ENCODE peak calls at places on chromosomes 7 and 10, in six cellular contexts. One of them, this sample, is unnamed.
A peak's percentile ranks its signal among the peaks of the same experiment; 100 is the strongest.

GRCh38 chr10:11434323-11434722 is 177.1 kb downstream of the USP6NL start:
- DNase-seq in adrenal gland: no peak
- DNase-seq in transverse colon: no peak
- DNase-seq in IMR-90: no peak
- DNase-seq in A549: no peak
- DNase-seq in ovary: no peak
- DNase-seq in this sample: no peak

GRCh38 chr10:31648966-31649365 is 279.7 kb downstream of the ARHGAP12 start:
- DNase-seq in adrenal gland: no peak
- DNase-seq in transverse colon: no peak
- DNase-seq in IMR-90: no peak
- DNase-seq in A549: no peak
- DNase-seq in ovary: no peak
- DNase-seq in this sample: no peak

GRCh38 chr10:48459270-48460147 is 145.4 kb downstream of the ARHGAP22 start:
- DNase-seq in adrenal gland: no peak
- DNase-seq in transverse colon: no peak
- DNase-seq in IMR-90: no peak
- DNase-seq in A549: no peak
- DNase-seq in ovary: peak; percentile 16
- DNase-seq in this sample: peak; percentile 28

GRCh38 chr7:123367508-123368122 is 166.8 kb downstream of the IQUB start:
- DNase-seq in adrenal gland: peak; percentile 32
- DNase-seq in transverse colon: no peak
- DNase-seq in IMR-90: no peak
- DNase-seq in A549: peak; percentile 46
- DNase-seq in ovary: no peak
- DNase-seq in this sample: no peak

GRCh38 chr10:90125406-90125805 is 424.0 kb downstream of the KIF20B start:
- DNase-seq in adrenal gland: no peak
- DNase-seq in transverse colon: no peak
- DNase-seq in IMR-90: no peak
- DNase-seq in A549: no peak
- DNase-seq in ovary: no peak
- DNase-seq in this sample: no peak

GRCh38 chr7:77222819-77223218 is 23.2 kb upstream of the FGL2 start:
- DNase-seq in adrenal gland: no peak
- DNase-seq in transverse colon: no peak
- DNase-seq in IMR-90: no peak
- DNase-seq in A549: no peak
- DNase-seq in ovary: no peak
- DNase-seq in this sample: no peak

GRCh38 chr10:44370731-44371248 is 14.1 kb downstream of the CXCL12 start:
- DNase-seq in adrenal gland: no peak
- DNase-seq in transverse colon: no peak
- DNase-seq in IMR-90: no peak
- DNase-seq in A549: no peak
- DNase-seq in ovary: no peak
- DNase-seq in this sample: no peak

GRCh38 chr7:27929127-27929526 is 189.2 kb downstream of the TAX1BP1 start:
- DNase-seq in adrenal gland: no peak
- DNase-seq in transverse colon: no peak
- DNase-seq in IMR-90: no peak
- DNase-seq in A549: no peak
- DNase-seq in ovary: no peak
- DNase-seq in this sample: no peak

GRCh38 chr7:44990520-44991023 is 9.4 kb upstream of the CCM2 start:
- DNase-seq in adrenal gland: peak; percentile 72
- DNase-seq in transverse colon: no peak
- DNase-seq in IMR-90: peak; percentile 77
- DNase-seq in A549: no peak
- DNase-seq in ovary: no peak
- DNase-seq in this sample: no peak

GRCh38 chr7:68529221-68529620 is 1069.1 kb upstream of the AUTS2 start:
- DNase-seq in adrenal gland: no peak
- DNase-seq in transverse colon: no peak
- DNase-seq in IMR-90: no peak
- DNase-seq in A549: no peak
- DNase-seq in ovary: no peak
- DNase-seq in this sample: no peak

GRCh38 chr7:85103352-85103751 is 83.5 kb downstream of the SEMA3D start:
- DNase-seq in adrenal gland: no peak
- DNase-seq in transverse colon: no peak
- DNase-seq in IMR-90: no peak
- DNase-seq in A549: no peak
- DNase-seq in ovary: peak; percentile 15
- DNase-seq in this sample: no peak

GRCh38 chr10:71218046-71218832 is 5.9 kb downstream of the UNC5B start:
- DNase-seq in adrenal gland: no peak
- DNase-seq in transverse colon: no peak
- DNase-seq in IMR-90: peak; percentile 74
- DNase-seq in A549: peak; percentile 36
- DNase-seq in ovary: no peak
- DNase-seq in this sample: no peak

GRCh38 chr7:90210475-90210874 is 1.1 kb upstream of the STEAP2 start:
- DNase-seq in adrenal gland: no peak
- DNase-seq in transverse colon: no peak
- DNase-seq in IMR-90: no peak
- DNase-seq in A549: no peak
- DNase-seq in ovary: no peak
- DNase-seq in this sample: no peak

GRCh38 chr7:82010416-82010815 is 240.6 kb upstream of the HGF start:
- DNase-seq in adrenal gland: no peak
- DNase-seq in transverse colon: no peak
- DNase-seq in IMR-90: peak; percentile 6
- DNase-seq in A549: no peak
- DNase-seq in ovary: no peak
- DNase-seq in this sample: no peak

GRCh38 chr7:140672382-140673062 is at the start of gene ADCK2:
- DNase-seq in adrenal gland: peak; percentile 48
- DNase-seq in transverse colon: peak; percentile 74
- DNase-seq in IMR-90: no peak
- DNase-seq in A549: peak; percentile 24
- DNase-seq in ovary: peak; percentile 71
- DNase-seq in this sample: peak; percentile 82
- TF ChIP-seq POLR2A in adrenal gland: no peak
- TF ChIP-seq POLR2A in transverse colon: no peak
- TF ChIP-seq POLR2A in IMR-90: no peak
- TF ChIP-seq POLR2A in A549: peak; percentile 49
- TF ChIP-seq POLR2A in ovary: peak; percentile 51
- TF ChIP-seq POLR2A in this sample: no peak

DNA sequence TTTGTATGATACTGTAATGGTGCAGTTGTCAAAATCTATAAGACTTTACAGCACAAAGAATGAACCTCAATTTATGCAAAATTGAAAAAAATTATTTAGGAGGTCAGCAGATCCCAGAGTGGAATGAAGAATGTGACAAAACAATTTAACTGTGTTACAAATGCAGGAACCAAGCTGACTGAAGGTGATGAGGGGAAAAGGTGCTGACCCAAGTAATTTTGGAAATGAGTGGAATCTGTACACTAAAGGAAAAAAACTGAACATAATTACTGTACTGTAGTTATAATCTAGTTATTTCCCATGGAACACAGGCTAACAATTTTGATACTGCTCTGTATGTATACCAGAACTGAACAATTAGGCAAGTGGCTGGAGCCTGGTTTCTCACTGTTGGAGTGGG is 31.2 kb upstream of the ZCCHC24 start:
- DNase-seq in adrenal gland: no peak
- DNase-seq in transverse colon: no peak
- DNase-seq in IMR-90: no peak
- DNase-seq in A549: no peak
- DNase-seq in ovary: no peak
- DNase-seq in this sample: no peak
- H3K4me1 ChIP-seq in adrenal gland: peaks cover 9% of the 10 kb centered on the region
- H3K4me1 ChIP-seq in transverse colon: no peaks in the 10 kb centered on the region
- H3K4me1 ChIP-seq in IMR-90: no peaks in the 10 kb centered on the region
- H3K4me1 ChIP-seq in A549: no peaks in the 10 kb centered on the region
- H3K4me1 ChIP-seq in ovary: no peaks in the 10 kb centered on the region
- H3K4me1 ChIP-seq in this sample: no peaks in the 10 kb centered on the region

GRCh38 chr7:151919595-151919994 is 36.7 kb upstream of the GALNTL5 start:
- DNase-seq in adrenal gland: no peak
- DNase-seq in transverse colon: no peak
- DNase-seq in IMR-90: no peak
- DNase-seq in A549: no peak
- DNase-seq in ovary: no peak
- DNase-seq in this sample: no peak

GRCh38 chr7:151918444-151918843 is 37.8 kb upstream of the GALNTL5 start:
- DNase-seq in adrenal gland: no peak
- DNase-seq in transverse colon: no peak
- DNase-seq in IMR-90: no peak
- DNase-seq in A549: no peak
- DNase-seq in ovary: no peak
- DNase-seq in this sample: no peak

GRCh38 chr7:151921451-151921850 is 34.8 kb upstream of the GALNTL5 start:
- DNase-seq in adrenal gland: no peak
- DNase-seq in transverse colon: no peak
- DNase-seq in IMR-90: no peak
- DNase-seq in A549: no peak
- DNase-seq in ovary: no peak
- DNase-seq in this sample: no peak

GRCh38 chr7:151920533-151920932 is 35.7 kb upstream of the GALNTL5 start:
- DNase-seq in adrenal gland: no peak
- DNase-seq in transverse colon: no peak
- DNase-seq in IMR-90: no peak
- DNase-seq in A549: no peak
- DNase-seq in ovary: no peak
- DNase-seq in this sample: no peak

GRCh38 chr7:151917791-151918311 is 38.4 kb upstream of the GALNTL5 start:
- DNase-seq in adrenal gland: no peak
- DNase-seq in transverse colon: peak; percentile 74
- DNase-seq in IMR-90: no peak
- DNase-seq in A549: peak; percentile 55
- DNase-seq in ovary: no peak
- DNase-seq in this sample: no peak
- TF ChIP-seq POLR2A in adrenal gland: no peak
- TF ChIP-seq POLR2A in transverse colon: no peak
- TF ChIP-seq POLR2A in IMR-90: no peak
- TF ChIP-seq POLR2A in A549: no peak
- TF ChIP-seq POLR2A in ovary: no peak
- TF ChIP-seq POLR2A in this sample: no peak

GRCh38 chr10:91422915-91423314 is 12.8 kb downstream of the HECTD2 start:
- DNase-seq in adrenal gland: no peak
- DNase-seq in transverse colon: no peak
- DNase-seq in IMR-90: no peak
- DNase-seq in A549: no peak
- DNase-seq in ovary: no peak
- DNase-seq in this sample: no peak
- H3K4me1 ChIP-seq in adrenal gland: no peaks in the 10 kb centered on the region
- H3K4me1 ChIP-seq in transverse colon: no peaks in the 10 kb centered on the region
- H3K4me1 ChIP-seq in IMR-90: no peaks in the 10 kb centered on the region
- H3K4me1 ChIP-seq in A549: no peaks in the 10 kb centered on the region
- H3K4me1 ChIP-seq in ovary: no peaks in the 10 kb centered on the region
- H3K4me1 ChIP-seq in this sample: no peaks in the 10 kb centered on the region

This sample was measured in Peyer's patch.